ENCODE peak calls at places on chromosomes 11 and 22, in seven cellular contexts. One of them, this sample, is unnamed.

GRCh38 chr22:29695129-29695926 is 24.5 kb upstream of the CABP7 start:
- DNase-seq in CD8-positive, alpha-beta T cell: no peak
- DNase-seq in keratinocyte: peak
- DNase-seq in A549: no peak
- DNase-seq in effector memory CD4-positive, alpha-beta T cell: no peak
- DNase-seq in iPS DF 6.9: no peak
- DNase-seq in PC-3: no peak
- DNase-seq in this sample: peak

GRCh38 chr11:65586247-65586630 is 9.4 kb downstream of the KCNK7 start:
- DNase-seq in CD8-positive, alpha-beta T cell: no peak
- DNase-seq in keratinocyte: no peak
- DNase-seq in A549: no peak
- DNase-seq in effector memory CD4-positive, alpha-beta T cell: no peak
- DNase-seq in iPS DF 6.9: no peak
- DNase-seq in PC-3: no peak
- DNase-seq in this sample: no peak

GRCh38 chr22:46379301-46379930 is 43.9 kb downstream of the TRMU start:
- DNase-seq in CD8-positive, alpha-beta T cell: no peak
- DNase-seq in keratinocyte: no peak
- DNase-seq in A549: peak
- DNase-seq in effector memory CD4-positive, alpha-beta T cell: no peak
- DNase-seq in iPS DF 6.9: no peak
- DNase-seq in PC-3: no peak
- DNase-seq in this sample: no peak

GRCh38 chr11:61688368-61689163 is 8.4 kb downstream of the DAGLA start:
- DNase-seq in CD8-positive, alpha-beta T cell: no peak
- DNase-seq in keratinocyte: no peak
- DNase-seq in A549: no peak
- DNase-seq in effector memory CD4-positive, alpha-beta T cell: no peak
- DNase-seq in iPS DF 6.9: no peak
- DNase-seq in PC-3: no peak
- DNase-seq in this sample: peak

GRCh38 chr11:125724125-125724524 is 22.0 kb upstream of the PATE1 start:
- DNase-seq in CD8-positive, alpha-beta T cell: no peak
- DNase-seq in keratinocyte: no peak
- DNase-seq in A549: peak
- DNase-seq in effector memory CD4-positive, alpha-beta T cell: no peak
- DNase-seq in iPS DF 6.9: no peak
- DNase-seq in PC-3: peak
- DNase-seq in this sample: no peak

GRCh38 chr11:112831041-112831440 is 130.2 kb upstream of the NCAM1 start:
- DNase-seq in CD8-positive, alpha-beta T cell: no peak
- DNase-seq in keratinocyte: no peak
- DNase-seq in A549: no peak
- DNase-seq in effector memory CD4-positive, alpha-beta T cell: no peak
- DNase-seq in iPS DF 6.9: no peak
- DNase-seq in PC-3: no peak
- DNase-seq in this sample: no peak

GRCh38 chr22:26196657-26197056 is 27.4 kb downstream of the SEZ6L start:
- DNase-seq in CD8-positive, alpha-beta T cell: no peak
- DNase-seq in keratinocyte: no peak
- DNase-seq in A549: no peak
- DNase-seq in effector memory CD4-positive, alpha-beta T cell: no peak
- DNase-seq in iPS DF 6.9: no peak
- DNase-seq in PC-3: no peak
- DNase-seq in this sample: no peak

GRCh38 chr11:70112017-70112434 is 33.9 kb downstream of the ANO1 start:
- DNase-seq in CD8-positive, alpha-beta T cell: no peak
- DNase-seq in keratinocyte: no peak
- DNase-seq in A549: no peak
- DNase-seq in effector memory CD4-positive, alpha-beta T cell: no peak
- DNase-seq in iPS DF 6.9: no peak
- DNase-seq in PC-3: no peak
- DNase-seq in this sample: no peak

GRCh38 chr11:61011239-61011870 is 39.9 kb downstream of the CD6 start:
- DNase-seq in CD8-positive, alpha-beta T cell: no peak
- DNase-seq in keratinocyte: no peak
- DNase-seq in A549: no peak
- DNase-seq in effector memory CD4-positive, alpha-beta T cell: no peak
- DNase-seq in iPS DF 6.9: no peak
- DNase-seq in PC-3: no peak
- DNase-seq in this sample: no peak

GRCh38 chr11:44032304-44033085 is 15.3 kb upstream of the ACCSL start:
- DNase-seq in CD8-positive, alpha-beta T cell: no peak
- DNase-seq in keratinocyte: no peak
- DNase-seq in A549: no peak
- DNase-seq in effector memory CD4-positive, alpha-beta T cell: no peak
- DNase-seq in iPS DF 6.9: no peak
- DNase-seq in PC-3: no peak
- DNase-seq in this sample: no peak
- H3K27ac ChIP-seq in CD8-positive, alpha-beta T cell: no peak
- H3K27ac ChIP-seq in keratinocyte: no peak
- H3K27ac ChIP-seq in A549: no peak
- H3K27ac ChIP-seq in effector memory CD4-positive, alpha-beta T cell: no peak
- H3K27ac ChIP-seq in iPS DF 6.9: no peak
- H3K27ac ChIP-seq in PC-3: no peak
- H3K27ac ChIP-seq in this sample: peak

GRCh38 chr22:19968450-19968891 is 26.9 kb upstream of the TXNRD2 start:
- DNase-seq in CD8-positive, alpha-beta T cell: no peak
- DNase-seq in keratinocyte: no peak
- DNase-seq in A549: no peak
- DNase-seq in effector memory CD4-positive, alpha-beta T cell: no peak
- DNase-seq in iPS DF 6.9: no peak
- DNase-seq in PC-3: no peak
- DNase-seq in this sample: no peak

GRCh38 chr22:19970031-19970478 is 28.4 kb upstream of the TXNRD2 start:
- DNase-seq in CD8-positive, alpha-beta T cell: no peak
- DNase-seq in keratinocyte: no peak
- DNase-seq in A549: no peak
- DNase-seq in effector memory CD4-positive, alpha-beta T cell: no peak
- DNase-seq in iPS DF 6.9: no peak
- DNase-seq in PC-3: no peak
- DNase-seq in this sample: no peak

GRCh38 chr22:19967850-19968449 is 26.3 kb upstream of the TXNRD2 start:
- DNase-seq in CD8-positive, alpha-beta T cell: no peak
- DNase-seq in keratinocyte: no peak
- DNase-seq in A549: no peak
- DNase-seq in effector memory CD4-positive, alpha-beta T cell: no peak
- DNase-seq in iPS DF 6.9: no peak
- DNase-seq in PC-3: no peak
- DNase-seq in this sample: no peak

GRCh38 chr22:19970479-19971275 is 29.1 kb upstream of the TXNRD2 start:
- DNase-seq in CD8-positive, alpha-beta T cell: peak
- DNase-seq in keratinocyte: no peak
- DNase-seq in A549: peak
- DNase-seq in effector memory CD4-positive, alpha-beta T cell: peak
- DNase-seq in iPS DF 6.9: peak
- DNase-seq in PC-3: peak
- DNase-seq in this sample: peak

GRCh38 chr22:19969141-19969928 is 27.7 kb upstream of the TXNRD2 start:
- DNase-seq in CD8-positive, alpha-beta T cell: no peak
- DNase-seq in keratinocyte: no peak
- DNase-seq in A549: no peak
- DNase-seq in effector memory CD4-positive, alpha-beta T cell: no peak
- DNase-seq in iPS DF 6.9: no peak
- DNase-seq in PC-3: no peak
- DNase-seq in this sample: no peak
- H3K27ac ChIP-seq in CD8-positive, alpha-beta T cell: no peak
- H3K27ac ChIP-seq in keratinocyte: no peak
- H3K27ac ChIP-seq in A549: no peak
- H3K27ac ChIP-seq in effector memory CD4-positive, alpha-beta T cell: no peak
- H3K27ac ChIP-seq in iPS DF 6.9: no peak
- H3K27ac ChIP-seq in PC-3: no peak
- H3K27ac ChIP-seq in this sample: no peak

GRCh38 chr11:26198697-26199096 is 133.2 kb upstream of the ANO3 start:
- DNase-seq in CD8-positive, alpha-beta T cell: no peak
- DNase-seq in keratinocyte: no peak
- DNase-seq in A549: no peak
- DNase-seq in effector memory CD4-positive, alpha-beta T cell: no peak
- DNase-seq in iPS DF 6.9: no peak
- DNase-seq in PC-3: no peak
- DNase-seq in this sample: no peak
- H3K27ac ChIP-seq in CD8-positive, alpha-beta T cell: no peak
- H3K27ac ChIP-seq in keratinocyte: no peak
- H3K27ac ChIP-seq in A549: no peak
- H3K27ac ChIP-seq in effector memory CD4-positive, alpha-beta T cell: no peak
- H3K27ac ChIP-seq in iPS DF 6.9: no peak
- H3K27ac ChIP-seq in PC-3: no peak
- H3K27ac ChIP-seq in this sample: no peak

GRCh38 chr22:42316988-42317387 is 46.5 kb upstream of the TCF20 start:
- DNase-seq in CD8-positive, alpha-beta T cell: peak
- DNase-seq in keratinocyte: no peak
- DNase-seq in A549: no peak
- DNase-seq in effector memory CD4-positive, alpha-beta T cell: peak
- DNase-seq in iPS DF 6.9: no peak
- DNase-seq in PC-3: no peak
- DNase-seq in this sample: no peak
- H3K27ac ChIP-seq in CD8-positive, alpha-beta T cell: peak
- H3K27ac ChIP-seq in keratinocyte: peak
- H3K27ac ChIP-seq in A549: no peak
- H3K27ac ChIP-seq in effector memory CD4-positive, alpha-beta T cell: no peak
- H3K27ac ChIP-seq in iPS DF 6.9: no peak
- H3K27ac ChIP-seq in PC-3: no peak
- H3K27ac ChIP-seq in this sample: no peak

DNA sequence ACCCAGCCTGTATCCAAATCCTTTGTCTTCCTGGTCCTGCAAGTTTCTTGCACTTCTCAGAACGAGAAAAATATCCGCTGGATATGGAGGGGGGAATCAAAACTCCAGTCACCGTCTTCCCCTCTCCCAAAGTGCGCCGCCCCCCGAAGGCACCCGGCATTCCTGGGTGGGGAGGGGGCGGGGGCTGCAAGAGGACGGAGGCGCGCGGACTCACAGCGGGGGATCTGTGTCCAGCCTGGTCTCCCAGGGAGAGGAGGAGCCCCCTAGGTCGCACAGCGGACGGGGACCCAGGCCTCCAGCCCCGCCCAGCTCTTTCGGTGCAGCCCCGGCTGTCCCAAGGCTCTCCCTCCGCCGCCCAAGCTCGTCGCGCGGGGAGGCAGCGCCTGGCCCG is 2.1 kb upstream of the WNT11 start:
- DNase-seq in CD8-positive, alpha-beta T cell: no peak
- DNase-seq in keratinocyte: no peak
- DNase-seq in A549: no peak
- DNase-seq in effector memory CD4-positive, alpha-beta T cell: no peak
- DNase-seq in iPS DF 6.9: no peak
- DNase-seq in PC-3: peak
- DNase-seq in this sample: peak
- H3K27ac ChIP-seq in CD8-positive, alpha-beta T cell: no peak
- H3K27ac ChIP-seq in keratinocyte: no peak
- H3K27ac ChIP-seq in A549: peak
- H3K27ac ChIP-seq in effector memory CD4-positive, alpha-beta T cell: no peak
- H3K27ac ChIP-seq in iPS DF 6.9: no peak
- H3K27ac ChIP-seq in PC-3: no peak
- H3K27ac ChIP-seq in this sample: no peak

This sample was measured in substantia nigra.